ENCODE peak calls at places on chromosomes 6 and 20, in eight cellular contexts. X, O, K, L, M, I, U and D are unnamed samples.

GRCh38 chr20:61588356-61589054 is 336.4 kb downstream of the CDH4 start:
- DNase-seq in X (no peak), O (peak), K (no peak), L (no peak), M (peak), I (no peak), U (no peak), D (no peak)

GRCh38 chr6:3835055-3835731 is 14.0 kb upstream of the FAM50B start:
- DNase-seq in X (no peak), O (no peak), K (no peak), L (no peak), M (peak), I (no peak), U (no peak), D (no peak)

GRCh38 chr6:29516108-29516507 is 28.4 kb upstream of the MAS1L start:
- DNase-seq in X (no peak), O (no peak), K (no peak), L (no peak), M (peak), I (no peak), U (no peak), D (peak)

GRCh38 chr20:8260837-8261241 is 128.8 kb downstream of the PLCB1 start:
- DNase-seq in X (no peak), O (no peak), K (no peak), L (peak), M (no peak), I (no peak), U (no peak), D (no peak)

GRCh38 chr6:158708239-158708638 is 58.4 kb downstream of the SYTL3 start:
- DNase-seq in X (no peak), O (no peak), K (no peak), L (peak), M (peak), I (no peak), U (no peak), D (no peak)

GRCh38 chr6:3283241-3283640 is 24.5 kb downstream of the PSMG4 start:
- DNase-seq in X (no peak), O (no peak), K (no peak), L (no peak), M (no peak), I (no peak), U (no peak), D (no peak)

GRCh38 chr20:4502756-4503155 is 219.0 kb upstream of the PRND start:
- DNase-seq in X (no peak), O (no peak), K (no peak), L (no peak), M (no peak), I (no peak), U (no peak), D (no peak)

GRCh38 chr20:9068232-9068781 is 580 bp upstream of the PLCB4 start:
- DNase-seq in X (peak), O (peak), K (peak), L (peak), M (no peak), I (no peak), U (no peak), D (peak)

GRCh38 chr6:167576050-167576741 is 250.5 kb upstream of the AFDN start:
- DNase-seq in X (peak), O (no peak), K (no peak), L (no peak), M (no peak), I (no peak), U (no peak), D (no peak)

GRCh38 chr20:53510266-53510665 is 83.4 kb downstream of the ZNF217 start:
- DNase-seq in X (no peak), O (peak), K (no peak), L (no peak), M (no peak), I (no peak), U (no peak), D (no peak)

GRCh38 chr6:152811785-152812184 is 61.2 kb downstream of the VIP start:
- DNase-seq in X (no peak), O (no peak), K (no peak), L (no peak), M (no peak), I (no peak), U (no peak), D (no peak)

GRCh38 chr6:147648936-147649335 is 140.4 kb downstream of the SAMD5 start:
- DNase-seq in X (no peak), O (no peak), K (no peak), L (no peak), M (peak), I (no peak), U (no peak), D (no peak)

GRCh38 chr6:66926060-66926459 is 1219.0 kb upstream of the EYS start:
- DNase-seq in X (no peak), O (no peak), K (no peak), L (no peak), M (peak), I (no peak), U (no peak), D (peak)

GRCh38 chr20:41179961-41180360 is 42.6 kb downstream of the PLCG1 start:
- DNase-seq in X (no peak), O (no peak), K (no peak), L (no peak), M (no peak), I (no peak), U (no peak), D (no peak)

GRCh38 chr6:180295-180694 is 112.0 kb upstream of the DUSP22 start:
- DNase-seq in X (no peak), O (no peak), K (no peak), L (no peak), M (no peak), I (no peak), U (no peak), D (no peak)

GRCh38 chr6:158605266-158605878 is 39.2 kb downstream of the DYNLT1 start:
- DNase-seq in X (peak), O (no peak), K (peak), L (no peak), M (peak), I (no peak), U (peak), D (peak)

GRCh38 chr6:143123081-143123480 is 62.4 kb downstream of the AIG1 start:
- DNase-seq in X (no peak), O (no peak), K (no peak), L (no peak), M (no peak), I (no peak), U (no peak), D (no peak)